ENCODE peak calls at places on chromosomes 2 and 18, in four cellular contexts. One of them, this sample, is unnamed.
A peak's percentile ranks its signal among the peaks of the same experiment; 100 is the strongest.

GRCh38 chr2:176390276-176390675 is 121.0 kb downstream of the MTX2 start:
- DNase-seq in H9: no peak
- DNase-seq in iPS-NIHi11: no peak
- DNase-seq in cardiac muscle cell: peak; percentile 9
- DNase-seq in this sample: no peak

GRCh38 chr2:221527759-221528444 is 44.2 kb downstream of the EPHA4 start:
- DNase-seq in iPS-NIHi11: no peak
- DNase-seq in cardiac muscle cell: peak; percentile 26
- DNase-seq in H9: no peak
- DNase-seq in this sample: no peak

GRCh38 chr2:54372361-54372760 is 83.8 kb upstream of the SPTBN1 start:
- DNase-seq in iPS-NIHi11: no peak
- DNase-seq in cardiac muscle cell: no peak
- DNase-seq in H9: no peak
- DNase-seq in this sample: no peak

GRCh38 chr18:23629444-23629946 is 33.2 kb downstream of the ANKRD29 start:
- DNase-seq in iPS-NIHi11: no peak
- DNase-seq in cardiac muscle cell: no peak
- DNase-seq in H9: no peak
- DNase-seq in this sample: no peak

GRCh38 chr18:60232541-60232940 is 140.0 kb downstream of the MC4R start:
- DNase-seq in H9: no peak
- DNase-seq in cardiac muscle cell: peak; percentile 9
- DNase-seq in iPS-NIHi11: no peak
- DNase-seq in this sample: no peak

GRCh38 chr18:13222371-13223281 is 4.1 kb downstream of the LDLRAD4 start:
- DNase-seq in iPS-NIHi11: no peak
- DNase-seq in H9: no peak
- DNase-seq in cardiac muscle cell: no peak
- DNase-seq in this sample: peak; percentile 46

GRCh38 chr2:120227111-120227991 is 4.2 kb upstream of the TMEM185B start:
- DNase-seq in iPS-NIHi11: no peak
- DNase-seq in H9: peak; percentile 21
- DNase-seq in cardiac muscle cell: no peak
- DNase-seq in this sample: no peak

GRCh38 chr2:72929010-72929409 is 11.7 kb downstream of the EMX1 start:
- DNase-seq in iPS-NIHi11: no peak
- DNase-seq in H9: no peak
- DNase-seq in cardiac muscle cell: no peak
- DNase-seq in this sample: no peak

GRCh38 chr2:85607268-85608215 is 4.3 kb downstream of the C2orf68 start:
- DNase-seq in iPS-NIHi11: no peak
- DNase-seq in H9: no peak
- DNase-seq in cardiac muscle cell: no peak
- DNase-seq in this sample: no peak

GRCh38 chr2:241874277-241874925 is 4.9 kb downstream of the RTP5 start:
- DNase-seq in iPS-NIHi11: no peak
- DNase-seq in H9: no peak
- DNase-seq in cardiac muscle cell: no peak
- DNase-seq in this sample: no peak

GRCh38 chr2:86519349-86519748 is 43.9 kb downstream of the CHMP3 start:
- DNase-seq in H9: no peak
- DNase-seq in iPS-NIHi11: no peak
- DNase-seq in cardiac muscle cell: no peak
- DNase-seq in this sample: no peak

GRCh38 chr2:136008205-136008865 is 22.9 kb upstream of the DARS1 start:
- DNase-seq in cardiac muscle cell: no peak
- DNase-seq in iPS-NIHi11: no peak
- DNase-seq in H9: no peak
- DNase-seq in this sample: no peak

GRCh38 chr2:233208382-233209116 is 42.9 kb upstream of the ATG16L1 start:
- DNase-seq in iPS-NIHi11: no peak
- DNase-seq in H9: no peak
- DNase-seq in cardiac muscle cell: no peak
- DNase-seq in this sample: no peak

GRCh38 chr2:219221956-219222518 is 3.3 kb upstream of the ABCB6 start:
- DNase-seq in iPS-NIHi11: no peak
- DNase-seq in cardiac muscle cell: no peak
- DNase-seq in H9: no peak
- DNase-seq in this sample: no peak